ENCODE peak calls at places on chromosomes 12 and 14, in nine cellular contexts. Z is AG09319, T is GM03348, O is left colon, I is DMS 273 treated with DMSO at 0.1 percent for 48 hours, G is H9, L is IMR-90, W is cardiac fibroblast, Q is occipital lobe. U is an unnamed sample.
A peak's percentile ranks its signal among the peaks of the same experiment; 100 is the strongest.

GRCh38 chr12:121786441-121786825 is 7.1 kb downstream of the RHOF start:
- DNase-seq in G (no peak), Z (no peak), W (peak; percentile 95), Q (no peak), L (peak; percentile 94), T (peak; percentile 69), O (peak; percentile 88), I (no peak), U (peak; percentile 57)

GRCh38 chr12:6772331-6772695 is at the start of gene LAG3:
- DNase-seq in Q (no peak), L (no peak), W (no peak), Z (no peak), O (no peak), I (no peak), T (no peak), G (no peak), U (no peak)

GRCh38 chr14:104367811-104368750 is 211.5 kb upstream of the C14orf180 start:
- DNase-seq in W (no peak), O (no peak), I (no peak), L (no peak), Q (no peak), T (no peak), G (no peak), Z (no peak), U (no peak)

GRCh38 chr14:78363008-78363407 is 192.8 kb downstream of the NRXN3 start:
- DNase-seq in O (no peak), Q (no peak), Z (no peak), I (no peak), G (no peak), L (no peak), W (no peak), T (no peak), U (no peak)

GRCh38 chr12:82833461-82833860 is 146.8 kb downstream of the TMTC2 start:
- DNase-seq in O (no peak), T (peak; percentile 24), W (no peak), L (no peak), G (no peak), Z (no peak), I (no peak), Q (no peak), U (no peak)

GRCh38 chr12:118103601-118104382 is at the start of gene VSIG10:
- DNase-seq in L (peak; percentile 53), T (peak; percentile 94), I (peak; percentile 9), W (peak; percentile 52), Z (peak; percentile 27), O (peak; percentile 81), G (peak; percentile 79), Q (peak; percentile 17), U (peak; percentile 10)

GRCh38 chr12:83850531-83850930 is 1062.1 kb downstream of the SLC6A15 start:
- DNase-seq in L (no peak), G (no peak), Z (no peak), T (peak; percentile 9), Q (no peak), I (no peak), W (no peak), O (no peak), U (no peak)

GRCh38 chr12:129530517-129530916 is 373.3 kb downstream of the TMEM132D start:
- DNase-seq in I (no peak), W (no peak), Q (no peak), O (no peak), L (no peak), Z (no peak), T (no peak), G (no peak), U (no peak)

GRCh38 chr12:111785651-111786050 is 18.9 kb downstream of the ALDH2 start:
- DNase-seq in I (no peak), Q (no peak), T (no peak), G (no peak), Z (no peak), O (no peak), W (peak; percentile 82), L (peak; percentile 50), U (no peak)

GRCh38 chr12:60227916-60228315 is 632.1 kb downstream of the SLC16A7 start:
- DNase-seq in Z (no peak), L (no peak), O (no peak), W (no peak), T (no peak), I (no peak), G (no peak), Q (no peak), U (no peak)

GRCh38 chr14:103123128-103123633 is at the start of gene TNFAIP2:
- DNase-seq in T (peak; percentile 84), I (no peak), Z (no peak), G (peak; percentile 82), Q (no peak), L (no peak), O (no peak), W (peak; percentile 45), U (no peak)

GRCh38 chr14:35687335-35687939 is 121.7 kb downstream of the RALGAPA1 start:
- DNase-seq in Z (peak; percentile 8), L (peak; percentile 68), W (peak; percentile 75), G (no peak), I (peak; percentile 16), O (no peak), Q (no peak), T (peak; percentile 56), U (peak; percentile 15)

GRCh38 chr12:15634010-15634676 is 155.0 kb downstream of the EPS8 start:
- DNase-seq in G (no peak), W (peak; percentile 76), I (no peak), L (peak; percentile 70), Q (no peak), O (no peak), T (peak; percentile 38), Z (no peak), U (no peak)

GRCh38 chr12:105289114-105289904 is 41.2 kb upstream of the C12orf75 start:
- DNase-seq in Z (no peak), T (peak; percentile 40), I (no peak), G (no peak), Q (no peak), W (peak; percentile 72), L (peak; percentile 50), O (no peak), U (no peak)

GRCh38 chr12:32918890-32919791 is 22.6 kb upstream of the PKP2 start:
- DNase-seq in I (no peak), Z (no peak), G (no peak), W (peak; percentile 95), Q (no peak), L (peak; percentile 27), O (no peak), T (no peak), U (no peak)

GRCh38 chr14:71242237-71242748 is 335.0 kb downstream of the PCNX1 start:
- DNase-seq in I (no peak), Q (peak; percentile 54), T (peak; percentile 46), O (no peak), Z (no peak), G (no peak), L (peak; percentile 78), W (peak; percentile 53), U (no peak)

GRCh38 chr12:108820700-108821406 is 36.5 kb downstream of the SSH1 start:
- DNase-seq in Q (no peak), W (no peak), L (no peak), I (no peak), G (no peak), T (no peak), O (no peak), Z (no peak), U (no peak)

GRCh38 chr14:98512501-98513251 is 759.3 kb downstream of the BCL11B start:
- DNase-seq in T (no peak), I (no peak), G (no peak), Z (no peak), O (no peak), L (no peak), Q (no peak), W (no peak), U (no peak)

GRCh38 chr12:18250313-18250916 is 10.9 kb upstream of the PIK3C2G start:
- DNase-seq in O (no peak), Q (no peak), T (peak; percentile 65), Z (peak; percentile 44), W (peak; percentile 84), I (peak; percentile 63), G (no peak), L (peak; percentile 76), U (no peak)

GRCh38 chr12:111454716-111455447 is 49.2 kb downstream of the SH2B3 start:
- DNase-seq in Q (no peak), W (no peak), Z (no peak), I (no peak), O (no peak), G (no peak), T (no peak), L (no peak), U (no peak)